ENCODE peak calls at places on chromosome 7, in seven cellular contexts. Z, O, W, C, D, E and R are unnamed samples.

GRCh38 chr7:106812027-106812643 is 52.9 kb upstream of the PIK3CG start:
- DNase-seq in Z (no peak), C (no peak), D (no peak), W (no peak), E (peak; percentile 62), O (peak; percentile 15), R (no peak)

GRCh38 chr7:1681581-1681980 is 11.5 kb downstream of the ELFN1 start:
- DNase-seq in W (no peak), D (no peak), Z (no peak), O (no peak), C (no peak), E (no peak), R (no peak)

GRCh38 chr7:47968852-47969774 is 10.3 kb downstream of the HUS1 start:
- DNase-seq in W (peak; percentile 82), C (no peak), D (peak; percentile 17), O (no peak), E (peak; percentile 57), Z (peak; percentile 40), R (peak; percentile 70)

GRCh38 chr7:143304938-143305337 is 11.0 kb upstream of the CLCN1 start:
- DNase-seq in Z (no peak), E (no peak), C (no peak), O (no peak), D (no peak), W (no peak), R (no peak)

GRCh38 chr7:31372538-31372937 is 32.0 kb upstream of the NEUROD6 start:
- DNase-seq in W (no peak), D (no peak), C (no peak), O (no peak), E (no peak), Z (no peak), R (no peak)

GRCh38 chr7:5396542-5396941 is 27.1 kb downstream of the TNRC18 start:
- DNase-seq in E (no peak), Z (peak; percentile 32), D (no peak), W (no peak), C (no peak), O (no peak), R (no peak)

GRCh38 chr7:102917436-102918353 is 4.9 kb downstream of the LRRC17 start:
- DNase-seq in C (no peak), D (no peak), E (no peak), W (no peak), Z (no peak), O (no peak), R (no peak)

GRCh38 chr7:2033586-2034135 is 199.1 kb downstream of the MAD1L1 start:
- DNase-seq in E (no peak), Z (no peak), W (no peak), O (no peak), C (no peak), D (no peak), R (no peak)

GRCh38 chr7:16982640-16983103 is 100.9 kb upstream of the AGR3 start:
- DNase-seq in E (peak; percentile 41), O (no peak), Z (no peak), W (no peak), D (peak; percentile 17), C (no peak), R (no peak)